ENCODE peak calls at places on chromosomes 16 and 17, in nine cellular contexts. One of them, this sample, is unnamed.

GRCh38 chr17:65567566-65567965 is 6.1 kb upstream of the AXIN2 start:
- DNase-seq in thoracic aorta: no peak
- DNase-seq in GM12864: no peak
- DNase-seq in A549: no peak
- DNase-seq in fibroblast of pulmonary artery: no peak
- DNase-seq in cardiac muscle cell: no peak
- DNase-seq in colonic mucosa: no peak
- DNase-seq in right lobe of liver: no peak
- DNase-seq in HCT116: no peak
- DNase-seq in this sample: no peak

GRCh38 chr17:65749479-65749878 is 188.0 kb upstream of the AXIN2 start:
- DNase-seq in fibroblast of pulmonary artery: peak; percentile 46
- DNase-seq in thoracic aorta: no peak
- DNase-seq in GM12864: no peak
- DNase-seq in cardiac muscle cell: peak; percentile 53
- DNase-seq in HCT116: peak; percentile 66
- DNase-seq in A549: no peak
- DNase-seq in colonic mucosa: no peak
- DNase-seq in right lobe of liver: no peak
- DNase-seq in this sample: peak; percentile 83

GRCh38 chr17:57286372-57287105 is 30.2 kb downstream of the MSI2 start:
- DNase-seq in colonic mucosa: no peak
- DNase-seq in HCT116: no peak
- DNase-seq in right lobe of liver: no peak
- DNase-seq in thoracic aorta: no peak
- DNase-seq in GM12864: no peak
- DNase-seq in A549: no peak
- DNase-seq in cardiac muscle cell: no peak
- DNase-seq in fibroblast of pulmonary artery: no peak
- DNase-seq in this sample: no peak

GRCh38 chr17:20066253-20066652 is 57.1 kb downstream of the SPECC1 start:
- DNase-seq in fibroblast of pulmonary artery: peak; percentile 83
- DNase-seq in HCT116: no peak
- DNase-seq in colonic mucosa: no peak
- DNase-seq in A549: peak; percentile 61
- DNase-seq in right lobe of liver: no peak
- DNase-seq in thoracic aorta: peak; percentile 22
- DNase-seq in GM12864: no peak
- DNase-seq in cardiac muscle cell: peak; percentile 90
- DNase-seq in this sample: peak; percentile 86

GRCh38 chr16:66409156-66409555 is 17.9 kb upstream of the BEAN1 start:
- DNase-seq in thoracic aorta: no peak
- DNase-seq in colonic mucosa: no peak
- DNase-seq in A549: no peak
- DNase-seq in cardiac muscle cell: peak; percentile 80
- DNase-seq in right lobe of liver: no peak
- DNase-seq in fibroblast of pulmonary artery: peak; percentile 78
- DNase-seq in HCT116: no peak
- DNase-seq in GM12864: no peak
- DNase-seq in this sample: peak; percentile 87

GRCh38 chr17:59558953-59559352 is 6.5 kb upstream of the DHX40 start:
- DNase-seq in fibroblast of pulmonary artery: peak; percentile 45
- DNase-seq in A549: no peak
- DNase-seq in thoracic aorta: no peak
- DNase-seq in right lobe of liver: no peak
- DNase-seq in cardiac muscle cell: peak; percentile 40
- DNase-seq in GM12864: no peak
- DNase-seq in colonic mucosa: no peak
- DNase-seq in HCT116: no peak
- DNase-seq in this sample: no peak

GRCh38 chr16:73057369-73058210 is 9.7 kb upstream of the ZFHX3 start:
- DNase-seq in cardiac muscle cell: peak; percentile 58
- DNase-seq in fibroblast of pulmonary artery: peak; percentile 47
- DNase-seq in A549: no peak
- DNase-seq in HCT116: no peak
- DNase-seq in right lobe of liver: peak; percentile 63
- DNase-seq in colonic mucosa: no peak
- DNase-seq in GM12864: no peak
- DNase-seq in thoracic aorta: no peak
- DNase-seq in this sample: no peak

GRCh38 chr17:4497101-4497824 is 1.4 kb upstream of the SPNS2 start:
- DNase-seq in HCT116: no peak
- DNase-seq in cardiac muscle cell: no peak
- DNase-seq in GM12864: no peak
- DNase-seq in fibroblast of pulmonary artery: no peak
- DNase-seq in A549: peak; percentile 40
- DNase-seq in colonic mucosa: no peak
- DNase-seq in right lobe of liver: peak; percentile 83
- DNase-seq in thoracic aorta: peak; percentile 47
- DNase-seq in this sample: peak; percentile 35

GRCh38 chr17:61208301-61209098 is 191.1 kb upstream of the TBX2 start:
- DNase-seq in GM12864: no peak
- DNase-seq in colonic mucosa: no peak
- DNase-seq in right lobe of liver: no peak
- DNase-seq in A549: no peak
- DNase-seq in HCT116: no peak
- DNase-seq in fibroblast of pulmonary artery: peak; percentile 34
- DNase-seq in cardiac muscle cell: peak; percentile 36
- DNase-seq in thoracic aorta: no peak
- DNase-seq in this sample: peak; percentile 7

GRCh38 chr17:38579934-38580333 is 25.8 kb downstream of the SRCIN1 start:
- DNase-seq in HCT116: no peak
- DNase-seq in cardiac muscle cell: peak; percentile 66
- DNase-seq in thoracic aorta: no peak
- DNase-seq in colonic mucosa: no peak
- DNase-seq in right lobe of liver: no peak
- DNase-seq in A549: peak; percentile 80
- DNase-seq in fibroblast of pulmonary artery: peak; percentile 42
- DNase-seq in GM12864: no peak
- DNase-seq in this sample: peak; percentile 45

GRCh38 chr17:42457107-42457787 is 1.4 kb upstream of the ATP6V0A1 start:
- DNase-seq in cardiac muscle cell: peak; percentile 25
- DNase-seq in fibroblast of pulmonary artery: peak; percentile 27
- DNase-seq in HCT116: no peak
- DNase-seq in thoracic aorta: no peak
- DNase-seq in right lobe of liver: no peak
- DNase-seq in colonic mucosa: no peak
- DNase-seq in A549: no peak
- DNase-seq in GM12864: peak; percentile 49
- DNase-seq in this sample: no peak

GRCh38 chr16:28100810-28101532 is 37.5 kb upstream of the GSG1L start:
- DNase-seq in thoracic aorta: no peak
- DNase-seq in right lobe of liver: no peak
- DNase-seq in colonic mucosa: no peak
- DNase-seq in fibroblast of pulmonary artery: no peak
- DNase-seq in cardiac muscle cell: no peak
- DNase-seq in A549: no peak
- DNase-seq in HCT116: no peak
- DNase-seq in GM12864: no peak
- DNase-seq in this sample: no peak

GRCh38 chr17:31724619-31725018 is 134.4 kb downstream of the COPRS start:
- DNase-seq in colonic mucosa: no peak
- DNase-seq in A549: no peak
- DNase-seq in GM12864: no peak
- DNase-seq in HCT116: no peak
- DNase-seq in fibroblast of pulmonary artery: peak; percentile 33
- DNase-seq in cardiac muscle cell: peak; percentile 50
- DNase-seq in right lobe of liver: no peak
- DNase-seq in thoracic aorta: no peak
- DNase-seq in this sample: no peak

DNA sequence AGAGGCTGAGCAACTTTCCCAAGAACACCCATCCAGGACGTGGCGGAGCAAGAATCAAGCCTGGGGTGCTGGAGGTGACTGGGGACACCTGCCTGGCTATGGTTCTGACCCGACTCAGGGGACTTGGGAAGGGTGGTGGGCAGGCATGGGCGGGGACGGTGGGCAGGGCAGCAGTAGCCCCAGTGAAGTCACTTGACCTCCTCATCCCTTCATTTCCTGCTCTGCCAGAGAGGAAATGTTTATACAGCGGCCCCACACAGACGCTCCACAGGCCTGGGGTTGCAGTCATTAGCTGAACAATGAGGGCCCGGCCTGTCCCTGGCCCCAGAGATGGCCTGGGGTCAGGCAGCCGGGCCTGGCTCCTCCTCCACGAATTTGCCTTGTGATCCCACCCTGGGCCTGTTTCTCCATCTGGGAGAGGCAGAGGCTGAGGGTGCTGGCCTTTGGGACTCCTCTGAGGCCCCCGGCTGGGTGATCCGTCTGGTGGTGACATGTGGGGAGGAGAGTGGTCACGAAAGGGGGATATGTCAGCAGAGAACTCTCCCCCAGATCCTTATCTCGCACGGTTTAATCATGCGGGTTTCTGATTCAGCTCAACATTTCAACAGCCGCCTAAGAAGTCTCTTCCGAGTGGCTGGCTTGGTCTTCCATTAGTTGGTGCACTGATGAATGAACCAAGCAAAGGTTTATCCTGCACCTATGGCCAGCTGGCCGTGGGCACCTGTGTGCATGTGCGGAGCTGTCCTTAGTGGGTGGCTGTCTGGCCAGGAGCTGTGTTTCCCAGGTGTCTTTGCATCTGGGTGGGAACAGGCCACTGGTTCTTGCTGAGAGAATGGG is 175.9 kb downstream of the IRF8 start:
- DNase-seq in HCT116: no peak
- DNase-seq in colonic mucosa: no peak
- DNase-seq in right lobe of liver: no peak
- DNase-seq in GM12864: no peak
- DNase-seq in cardiac muscle cell: no peak
- DNase-seq in A549: no peak
- DNase-seq in thoracic aorta: no peak
- DNase-seq in fibroblast of pulmonary artery: no peak
- DNase-seq in this sample: no peak
- TF ChIP-seq CTCF in HCT116: no peak
- TF ChIP-seq CTCF in colonic mucosa: no peak
- TF ChIP-seq CTCF in right lobe of liver: no peak
- TF ChIP-seq CTCF in GM12864: no peak
- TF ChIP-seq CTCF in cardiac muscle cell: no peak
- TF ChIP-seq CTCF in A549: no peak
- TF ChIP-seq CTCF in thoracic aorta: no peak
- TF ChIP-seq CTCF in fibroblast of pulmonary artery: no peak
- TF ChIP-seq CTCF in this sample: no peak

DNA sequence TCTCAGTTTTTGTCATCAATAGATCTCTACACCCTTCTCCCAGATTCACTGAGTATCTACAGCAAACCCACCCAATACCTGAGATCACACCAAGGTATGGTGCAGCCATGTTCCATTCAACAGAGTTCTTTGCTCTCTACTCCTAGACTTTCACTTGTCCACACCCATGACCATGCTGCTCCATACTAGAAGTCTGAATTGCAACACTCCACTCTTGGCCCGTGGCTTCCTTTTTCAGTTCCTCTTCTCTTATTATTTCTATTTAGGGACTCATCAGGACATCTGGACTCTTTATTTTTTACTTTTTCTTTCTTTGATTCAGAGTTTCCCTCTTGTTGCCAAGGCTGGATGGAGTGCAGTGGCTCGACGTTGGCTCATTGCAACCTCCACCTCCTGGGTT is 37.1 kb downstream of the YWHAE start:
- DNase-seq in HCT116: no peak
- DNase-seq in GM12864: peak; percentile 47
- DNase-seq in fibroblast of pulmonary artery: peak; percentile 46
- DNase-seq in thoracic aorta: no peak
- DNase-seq in A549: no peak
- DNase-seq in cardiac muscle cell: peak; percentile 42
- DNase-seq in right lobe of liver: no peak
- DNase-seq in colonic mucosa: peak; percentile 25
- DNase-seq in this sample: no peak
- H3K4me3 ChIP-seq in HCT116: no peak overlapping the region
- H3K4me3 ChIP-seq in GM12864: no peak overlapping the region
- H3K4me3 ChIP-seq in fibroblast of pulmonary artery: no peak overlapping the region
- H3K4me3 ChIP-seq in thoracic aorta: peak overlapping the region; percentile 7
- H3K4me3 ChIP-seq in A549: no peak overlapping the region
- H3K4me3 ChIP-seq in cardiac muscle cell: no peak overlapping the region
- H3K4me3 ChIP-seq in right lobe of liver: no peak overlapping the region
- H3K4me3 ChIP-seq in colonic mucosa: no peak overlapping the region
- H3K4me3 ChIP-seq in this sample: no peak overlapping the region

GRCh38 chr16:2429037-2429770 is at the start of gene CCNF:
- DNase-seq in cardiac muscle cell: peak; percentile 97
- DNase-seq in right lobe of liver: peak; percentile 98
- DNase-seq in A549: peak; percentile 96
- DNase-seq in thoracic aorta: peak; percentile 86
- DNase-seq in HCT116: peak; percentile 84
- DNase-seq in colonic mucosa: peak; percentile 98
- DNase-seq in fibroblast of pulmonary artery: peak; percentile 94
- DNase-seq in GM12864: peak; percentile 75
- DNase-seq in this sample: peak; percentile 83

GRCh38 chr16:2427526-2427925 is 1.7 kb upstream of the CCNF start:
- DNase-seq in A549: no peak
- DNase-seq in thoracic aorta: no peak
- DNase-seq in GM12864: no peak
- DNase-seq in HCT116: no peak
- DNase-seq in colonic mucosa: no peak
- DNase-seq in fibroblast of pulmonary artery: no peak
- DNase-seq in cardiac muscle cell: no peak
- DNase-seq in right lobe of liver: no peak
- DNase-seq in this sample: no peak

GRCh38 chr16:2428051-2428786 is 1.0 kb upstream of the CCNF start:
- DNase-seq in fibroblast of pulmonary artery: peak; percentile 27
- DNase-seq in thoracic aorta: no peak
- DNase-seq in cardiac muscle cell: peak; percentile 38
- DNase-seq in colonic mucosa: peak; percentile 58
- DNase-seq in GM12864: peak; percentile 5
- DNase-seq in A549: no peak
- DNase-seq in HCT116: no peak
- DNase-seq in right lobe of liver: no peak
- DNase-seq in this sample: peak; percentile 19

GRCh38 chr16:2429771-2430663 is 770 bp downstream of the CCNF start:
- DNase-seq in colonic mucosa: peak; percentile 45
- DNase-seq in cardiac muscle cell: peak; percentile 28
- DNase-seq in fibroblast of pulmonary artery: peak; percentile 33
- DNase-seq in thoracic aorta: no peak
- DNase-seq in right lobe of liver: no peak
- DNase-seq in GM12864: peak; percentile 22
- DNase-seq in HCT116: no peak
- DNase-seq in A549: peak; percentile 31
- DNase-seq in this sample: peak; percentile 63

GRCh38 chr16:2428787-2429036 is 535 bp upstream of the CCNF start:
- DNase-seq in colonic mucosa: no peak
- DNase-seq in right lobe of liver: no peak
- DNase-seq in fibroblast of pulmonary artery: no peak
- DNase-seq in thoracic aorta: no peak
- DNase-seq in HCT116: no peak
- DNase-seq in A549: no peak
- DNase-seq in GM12864: no peak
- DNase-seq in cardiac muscle cell: no peak
- DNase-seq in this sample: no peak
- TF ChIP-seq CTCF in colonic mucosa: no peak
- TF ChIP-seq CTCF in right lobe of liver: no peak
- TF ChIP-seq CTCF in fibroblast of pulmonary artery: no peak
- TF ChIP-seq CTCF in thoracic aorta: no peak
- TF ChIP-seq CTCF in HCT116: no peak
- TF ChIP-seq CTCF in A549: no peak
- TF ChIP-seq CTCF in GM12864: no peak
- TF ChIP-seq CTCF in cardiac muscle cell: no peak
- TF ChIP-seq CTCF in this sample: no peak

DNA sequence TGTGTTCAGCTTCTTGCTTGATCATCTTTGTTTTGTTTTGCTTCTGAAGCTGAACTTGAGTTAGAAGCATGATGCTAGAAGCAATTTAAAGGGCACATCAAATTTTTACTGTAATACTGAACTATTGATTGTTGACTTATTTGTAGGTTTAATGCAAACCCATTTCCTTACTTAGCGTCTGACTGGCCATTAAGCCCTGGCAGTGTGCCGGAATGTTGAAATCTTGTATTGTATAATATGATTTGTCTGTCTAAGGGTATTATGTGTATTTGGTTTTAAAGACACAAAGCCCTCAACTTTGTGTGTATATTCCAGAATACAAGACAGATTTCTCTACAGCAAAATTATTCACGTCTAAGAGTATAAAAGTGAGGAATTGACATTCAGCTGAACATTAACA is 39.7 kb downstream of the NUP93 start:
- DNase-seq in right lobe of liver: no peak
- DNase-seq in cardiac muscle cell: no peak
- DNase-seq in GM12864: no peak
- DNase-seq in A549: no peak
- DNase-seq in HCT116: no peak
- DNase-seq in fibroblast of pulmonary artery: peak; percentile 23
- DNase-seq in colonic mucosa: peak; percentile 35
- DNase-seq in thoracic aorta: no peak
- DNase-seq in this sample: peak; percentile 42
- H3K4me3 ChIP-seq in right lobe of liver: no peak overlapping the region
- H3K4me3 ChIP-seq in cardiac muscle cell: no peak overlapping the region
- H3K4me3 ChIP-seq in GM12864: no peak overlapping the region
- H3K4me3 ChIP-seq in A549: no peak overlapping the region
- H3K4me3 ChIP-seq in HCT116: no peak overlapping the region
- H3K4me3 ChIP-seq in fibroblast of pulmonary artery: no peak overlapping the region
- H3K4me3 ChIP-seq in colonic mucosa: no peak overlapping the region
- H3K4me3 ChIP-seq in thoracic aorta: no peak overlapping the region
- H3K4me3 ChIP-seq in this sample: no peak overlapping the region

This sample was measured in bronchial epithelial cell.